ENCODE peak calls at places on chromosome 10, in ten cellular contexts. E is CD4-positive, alpha-beta T cell; N is brain microvascular endothelial cell; I is B cell; H is SK-N-SH; T is transverse colon; K is fibroblast of lung; C is left ventricle myocardium inferior; S is tibial artery; Z is fibroblast of pulmonary artery. Y is an unnamed sample.

GRCh38 chr10:71299071-71299759 is 19.8 kb upstream of the SLC29A3 start:
- DNase-seq in E (no peak), I (peak; percentile 33), C (no peak), T (no peak), N (no peak), Z (no peak), K (no peak), H (no peak), S (no peak), Y (no peak)

GRCh38 chr10:96402417-96403305 is 43.9 kb upstream of the OPALIN start:
- DNase-seq in H (no peak), E (no peak), T (no peak), I (no peak), C (no peak), S (no peak), Z (no peak), K (no peak), N (no peak), Y (no peak)

GRCh38 chr10:25896421-25896820 is 37.6 kb upstream of the MYO3A start:
- DNase-seq in H (no peak), K (no peak), T (no peak), C (no peak), I (no peak), N (no peak), Z (no peak), E (no peak), S (no peak), Y (no peak)

GRCh38 chr10:130570119-130570518 is 433.9 kb downstream of the GLRX3 start:
- DNase-seq in I (no peak), E (no peak), K (no peak), C (no peak), Z (no peak), N (no peak), S (no peak), H (no peak), T (no peak), Y (no peak)

GRCh38 chr10:69262249-69262864 is 15.9 kb upstream of the HK1 start:
- DNase-seq in E (no peak), K (no peak), S (no peak), I (no peak), N (no peak), Z (no peak), C (no peak), T (no peak), H (no peak), Y (no peak)

GRCh38 chr10:95458014-95458413 is 103.2 kb downstream of the SORBS1 start:
- DNase-seq in N (no peak), E (no peak), T (no peak), K (no peak), S (no peak), C (no peak), I (no peak), H (no peak), Z (no peak), Y (no peak)

GRCh38 chr10:72709041-72709440 is 17.1 kb downstream of the MCU start:
- DNase-seq in E (no peak), T (no peak), N (no peak), H (peak; percentile 36), S (no peak), K (peak; percentile 67), C (peak; percentile 27), Z (peak; percentile 83), I (no peak), Y (no peak)

GRCh38 chr10:33145451-33146188 is 187.6 kb upstream of the ITGB1 start:
- DNase-seq in K (peak; percentile 55), N (no peak), C (no peak), H (no peak), E (no peak), S (no peak), T (no peak), Z (no peak), I (no peak), Y (no peak)

GRCh38 chr10:99695761-99696160 is 36.2 kb downstream of the COX15 start:
- DNase-seq in C (no peak), T (no peak), I (no peak), E (no peak), H (no peak), S (no peak), N (no peak), K (peak; percentile 60), Z (no peak), Y (no peak)

GRCh38 chr10:119821172-119821571 is 51.5 kb downstream of the MCMBP start:
- DNase-seq in T (no peak), C (no peak), K (no peak), Z (no peak), S (no peak), N (no peak), I (no peak), E (no peak), H (no peak), Y (no peak)

GRCh38 chr10:119818889-119819270 is 53.8 kb downstream of the MCMBP start:
- DNase-seq in T (no peak), I (no peak), H (peak; percentile 37), N (no peak), S (no peak), K (no peak), C (no peak), Z (no peak), E (no peak), Y (no peak)

GRCh38 chr10:119815671-119816070 is 57.0 kb downstream of the MCMBP start:
- DNase-seq in I (no peak), N (no peak), Z (no peak), C (no peak), K (no peak), E (no peak), S (no peak), H (no peak), T (no peak), Y (no peak)

GRCh38 chr10:119812684-119813083 is 60.0 kb downstream of the MCMBP start:
- DNase-seq in C (no peak), K (no peak), E (no peak), T (no peak), N (no peak), Z (no peak), H (no peak), I (no peak), S (no peak), Y (no peak)

GRCh38 chr10:119817991-119818888 is 54.4 kb downstream of the MCMBP start:
- DNase-seq in I (peak; percentile 27), C (peak; percentile 52), S (peak; percentile 32), N (peak; percentile 48), H (peak; percentile 91), Z (peak; percentile 52), T (peak; percentile 29), K (peak; percentile 71), E (peak; percentile 7), Y (peak; percentile 45)
- TF ChIP-seq CTCF in I (no peak), C (no peak), S (no peak), N (peak; percentile 31), H (no peak), Z (no peak), T (no peak), K (no peak), E (no peak), Y (no peak)

GRCh38 chr10:113080621-113081229 is 130.7 kb downstream of the TCF7L2 start:
- DNase-seq in T (no peak), K (no peak), H (no peak), I (no peak), S (no peak), E (no peak), C (no peak), Z (no peak), N (no peak), Y (no peak)
- TF ChIP-seq CTCF in T (no peak), K (no peak), H (peak; percentile 23), I (no peak), S (no peak), E (no peak), C (no peak), Z (peak; percentile 20), N (peak; percentile 19), Y (no peak)

DNA sequence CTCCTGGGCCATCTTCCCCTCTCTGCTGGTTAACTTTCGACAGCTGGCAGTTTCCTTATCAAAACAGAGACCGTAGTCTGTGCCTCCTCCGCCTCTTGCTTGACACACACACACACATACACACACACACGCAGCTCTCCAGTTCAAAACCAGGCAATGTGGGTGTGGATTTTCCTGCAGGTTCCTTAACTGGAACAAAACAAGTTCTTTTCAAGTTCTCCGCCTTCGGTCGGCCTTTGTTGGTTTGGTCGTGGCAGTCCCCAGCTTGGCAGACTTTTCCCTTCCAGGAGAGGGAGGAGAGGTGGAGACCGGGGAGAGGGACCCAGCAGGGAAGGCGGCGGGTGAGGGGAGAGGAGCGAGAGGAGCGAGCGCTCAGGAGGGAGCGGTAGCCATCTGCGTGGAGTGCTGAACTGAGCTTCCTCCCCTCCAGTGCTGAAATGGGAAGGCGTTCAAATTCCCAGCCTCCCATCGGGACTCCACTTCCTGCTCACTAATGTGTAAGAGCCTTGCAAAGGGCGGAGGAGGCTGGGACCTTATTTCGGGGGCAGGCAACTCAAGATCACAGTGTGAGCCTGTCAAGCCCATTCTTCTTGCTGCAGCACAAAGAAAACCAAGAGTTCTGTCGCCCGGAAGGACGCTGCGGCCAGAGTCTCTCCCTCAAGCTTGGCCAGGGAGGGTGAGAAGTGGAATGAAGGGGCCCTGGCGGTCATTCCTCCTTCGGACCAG is 120.6 kb downstream of the PRPF18 start:
- DNase-seq in H (no peak), S (peak; percentile 81), I (peak; percentile 17), K (peak; percentile 97), N (peak; percentile 85), E (no peak), C (peak; percentile 89), T (peak; percentile 75), Z (peak; percentile 97), Y (no peak)
- TF ChIP-seq CTCF in H (no peak), S (no peak), I (no peak), K (no peak), N (peak; percentile 1), E (no peak), C (peak; percentile 23), T (no peak), Z (no peak), Y (no peak)

DNA sequence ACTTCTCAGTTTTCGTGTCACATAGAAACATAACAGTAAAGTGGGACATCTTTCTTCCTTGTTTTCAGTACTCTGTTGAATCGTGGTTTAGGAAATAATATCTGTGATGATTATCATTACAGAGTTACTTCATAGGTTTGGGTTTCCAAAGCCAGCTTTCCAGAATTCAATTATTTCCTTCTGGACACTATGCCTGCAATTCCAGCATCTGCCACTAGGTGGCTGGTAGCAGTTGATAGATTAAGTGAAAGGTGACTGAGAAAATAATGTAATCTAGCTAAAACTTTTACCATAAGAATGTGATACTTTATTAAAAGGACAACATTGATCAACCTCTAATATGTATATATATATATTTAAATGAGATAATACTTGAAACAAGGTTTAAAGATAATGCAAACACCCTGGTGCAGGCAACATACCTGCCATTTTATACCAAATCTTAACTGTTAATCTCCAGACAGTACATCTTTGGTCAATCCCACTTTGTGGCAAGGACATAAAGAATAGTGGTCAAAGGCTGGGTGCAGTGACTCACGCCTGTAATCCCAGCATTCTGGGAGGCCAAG is 102.6 kb downstream of the SH3PXD2A start:
- DNase-seq in Z (no peak), I (no peak), E (no peak), S (no peak), C (no peak), H (no peak), K (no peak), T (no peak), N (no peak), Y (no peak)
- TF ChIP-seq CTCF in Z (peak; percentile 78), I (peak; percentile 61), E (peak; percentile 78), S (peak; percentile 52), C (peak; percentile 67), H (peak; percentile 83), K (peak; percentile 71), T (peak; percentile 75), N (peak; percentile 80), Y (peak; percentile 94)